ENCODE peak calls at places on chromosomes 16 and 17, in ten cellular contexts. E is ovary; X is IMR-90; R is body of pancreas; W is thoracic aorta; N is mucosa of descending colon; B is upper lobe of right lung; G is heart left ventricle; C is CD8-positive, alpha-beta T cell; M is lung. Y is an unnamed sample.
A peak's percentile ranks its signal among the peaks of the same experiment; 100 is the strongest.

GRCh38 chr17:68290268-68290954 is 516 bp downstream of the SLC16A6 start:
- DNase-seq in E (peak; percentile 20), X (no peak), R (no peak), W (no peak), N (peak; percentile 40), B (peak; percentile 77), G (no peak), C (peak; percentile 43), M (peak; percentile 39), Y (peak; percentile 74)

GRCh38 chr17:57991537-57991936 is 3.5 kb upstream of the VEZF1 start:
- DNase-seq in E (no peak), X (no peak), R (no peak), W (no peak), N (no peak), B (no peak), G (no peak), C (no peak), M (no peak), Y (no peak)

GRCh38 chr17:1829189-1829578 is 518 bp downstream of the SMYD4 start:
- DNase-seq in E (peak; percentile 13), X (no peak), R (peak; percentile 74), W (no peak), N (peak; percentile 58), B (no peak), G (no peak), C (no peak), M (no peak), Y (peak; percentile 52)

GRCh38 chr16:81921415-81921814 is 89.9 kb downstream of the SDR42E1 start:
- DNase-seq in E (no peak), X (peak; percentile 36), R (no peak), W (no peak), N (no peak), B (no peak), G (no peak), C (no peak), M (no peak), Y (no peak)

GRCh38 chr17:27807567-27808470 is 7.5 kb upstream of the NOS2 start:
- DNase-seq in E (no peak), X (no peak), R (peak; percentile 37), W (no peak), N (peak; percentile 71), B (no peak), G (no peak), C (peak; percentile 46), M (no peak), Y (peak; percentile 73)

GRCh38 chr17:17366941-17367885 is 64.0 kb downstream of the NT5M start:
- DNase-seq in E (no peak), X (no peak), R (no peak), W (no peak), N (no peak), B (peak; percentile 52), G (peak; percentile 48), C (no peak), M (no peak), Y (no peak)

GRCh38 chr16:23269248-23270091 is 32.6 kb upstream of the SCNN1B start:
- DNase-seq in E (no peak), X (no peak), R (no peak), W (no peak), N (no peak), B (no peak), G (no peak), C (no peak), M (no peak), Y (no peak)

GRCh38 chr16:53821487-53821886 is 117.5 kb downstream of the FTO start:
- DNase-seq in E (no peak), X (peak; percentile 42), R (no peak), W (no peak), N (no peak), B (no peak), G (no peak), C (no peak), M (no peak), Y (no peak)

GRCh38 chr16:84699147-84699711 is 571 bp upstream of the USP10 start:
- DNase-seq in E (no peak), X (no peak), R (no peak), W (no peak), N (peak; percentile 44), B (no peak), G (no peak), C (no peak), M (no peak), Y (no peak)

GRCh38 chr17:21191698-21192097 is 22.3 kb downstream of the TMEM11 start:
- DNase-seq in E (no peak), X (no peak), R (no peak), W (no peak), N (no peak), B (no peak), G (no peak), C (no peak), M (no peak), Y (no peak)

GRCh38 chr16:3810818-3811217 is 69.7 kb downstream of the CREBBP start:
- DNase-seq in E (no peak), X (no peak), R (no peak), W (no peak), N (no peak), B (no peak), G (no peak), C (no peak), M (no peak), Y (no peak)

GRCh38 chr16:3810198-3810664 is 70.3 kb downstream of the CREBBP start:
- DNase-seq in E (no peak), X (no peak), R (no peak), W (no peak), N (no peak), B (no peak), G (no peak), C (no peak), M (no peak), Y (no peak)

GRCh38 chr16:3808308-3809063 is 72.0 kb downstream of the CREBBP start:
- DNase-seq in E (no peak), X (no peak), R (no peak), W (no peak), N (no peak), B (peak; percentile 45), G (no peak), C (no peak), M (no peak), Y (no peak)

GRCh38 chr16:3804426-3805016 is 76.0 kb downstream of the CREBBP start:
- DNase-seq in E (no peak), X (no peak), R (no peak), W (no peak), N (no peak), B (no peak), G (no peak), C (no peak), M (no peak), Y (no peak)

GRCh38 chr16:3807425-3808123 is 72.9 kb downstream of the CREBBP start:
- DNase-seq in E (no peak), X (no peak), R (no peak), W (no peak), N (no peak), B (no peak), G (no peak), C (no peak), M (no peak), Y (no peak)
- H3K4me3 ChIP-seq in E (no peak overlapping the region), X (no peak overlapping the region), R (no peak overlapping the region), W (no peak overlapping the region), N (no peak overlapping the region), B (no peak overlapping the region), G (no peak overlapping the region), C (no peak overlapping the region), M (no peak overlapping the region), Y (no peak overlapping the region)

GRCh38 chr17:42026821-42027539 is 7.1 kb downstream of the NKIRAS2 start:
- DNase-seq in E (no peak), X (no peak), R (no peak), W (no peak), N (no peak), B (no peak), G (no peak), C (no peak), M (no peak), Y (no peak)

GRCh38 chr17:42027540-42027889 is 7.6 kb downstream of the NKIRAS2 start:
- DNase-seq in E (no peak), X (no peak), R (no peak), W (no peak), N (no peak), B (no peak), G (no peak), C (no peak), M (no peak), Y (no peak)

GRCh38 chr17:42023524-42024349 is 3.8 kb downstream of the NKIRAS2 start:
- DNase-seq in E (no peak), X (no peak), R (no peak), W (no peak), N (no peak), B (peak; percentile 85), G (no peak), C (no peak), M (peak; percentile 67), Y (no peak)

GRCh38 chr17:42027961-42028790 is 8.3 kb downstream of the NKIRAS2 start:
- DNase-seq in E (no peak), X (no peak), R (peak; percentile 30), W (no peak), N (no peak), B (no peak), G (no peak), C (no peak), M (no peak), Y (no peak)

DNA sequence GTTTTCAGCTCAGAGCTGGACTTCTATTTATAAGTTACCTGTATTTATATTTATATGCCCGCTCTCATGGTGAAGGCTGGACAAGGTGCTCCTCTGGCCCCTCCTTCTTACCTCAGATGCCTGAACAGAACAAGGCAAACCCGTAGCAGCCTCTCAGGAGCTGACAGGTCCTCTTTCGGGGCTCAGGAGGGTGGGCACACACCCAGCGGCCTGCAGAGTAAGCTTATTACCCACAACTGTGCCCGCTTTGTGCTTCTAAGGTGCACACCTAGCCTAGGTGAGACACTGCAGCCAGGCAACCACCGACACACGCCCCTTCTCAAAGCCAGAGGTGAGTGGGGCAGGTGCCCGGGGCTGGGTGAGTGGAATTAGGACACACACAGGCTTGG is 5.3 kb downstream of the NKIRAS2 start:
- DNase-seq in E (no peak), X (no peak), R (no peak), W (no peak), N (no peak), B (no peak), G (no peak), C (no peak), M (no peak), Y (no peak)
- TF ChIP-seq CTCF in E (no peak), X (no peak), R (no peak), W (peak; percentile 2), N (no peak), B (no peak), G (no peak), C (peak; percentile 11), M (no peak), Y (no peak)

GRCh38 chr16:11078812-11079459 is 134.6 kb downstream of the CLEC16A start:
- DNase-seq in E (peak; percentile 82), X (peak; percentile 83), R (peak; percentile 35), W (no peak), N (peak; percentile 55), B (no peak), G (peak; percentile 32), C (no peak), M (no peak), Y (no peak)
- H3K4me1 ChIP-seq in E (peaks cover 21% of the 10 kb centered on the region), X (peaks cover 44% of the 10 kb centered on the region), R (peaks cover 22% of the 10 kb centered on the region), W (peaks cover 17% of the 10 kb centered on the region), N (peaks cover 25% of the 10 kb centered on the region), B (peaks cover 11% of the 10 kb centered on the region), G (peaks cover 9% of the 10 kb centered on the region), C (peaks cover 18% of the 10 kb centered on the region), M (no peaks in the 10 kb centered on the region), Y (peaks cover 38% of the 10 kb centered on the region)

DNA sequence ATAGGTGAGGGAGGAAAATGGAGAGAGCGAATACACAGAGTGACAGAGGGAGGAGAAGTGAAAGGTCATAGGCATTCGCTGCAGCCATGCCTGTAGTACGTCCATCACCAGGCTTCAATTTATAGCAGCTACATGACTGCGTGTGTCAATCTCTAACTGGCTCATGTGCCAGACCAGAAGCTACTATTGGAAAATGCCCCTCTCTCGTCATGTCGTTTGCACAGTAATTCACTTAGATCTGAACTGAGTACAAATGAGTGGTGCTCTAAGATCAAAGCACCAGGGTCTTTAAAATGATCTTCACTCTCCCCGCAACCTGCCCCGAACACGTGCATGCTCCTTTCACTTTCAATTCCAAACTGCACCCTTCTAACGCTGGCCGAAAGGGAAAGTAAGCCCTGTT is 51.3 kb downstream of the ADCY9 start:
- DNase-seq in E (no peak), X (no peak), R (no peak), W (no peak), N (no peak), B (no peak), G (no peak), C (peak; percentile 9), M (no peak), Y (peak; percentile 49)
- H3K4me3 ChIP-seq in E (no peak overlapping the region), X (no peak overlapping the region), R (no peak overlapping the region), W (no peak overlapping the region), N (no peak overlapping the region), B (peak overlapping the region; percentile 37), G (peak overlapping the region; percentile 18), C (peak overlapping the region; percentile 56), M (peak overlapping the region; percentile 26), Y (peak overlapping the region; percentile 42)